ENCODE peak calls at places on chromosome X, in seven cellular contexts. Z, H, E, P, N, J and A are unnamed samples.
A peak's percentile ranks its signal among the peaks of the same experiment; 100 is the strongest.

GRCh38 chrX:31706456-31706855 is 634.6 kb upstream of the FTHL17 start:
- DNase-seq in Z (no peak), H (no peak), E (no peak), P (no peak), N (no peak), J (no peak), A (no peak)

GRCh38 chrX:47483310-47484268 is 567 bp upstream of the ZNF41 start:
- DNase-seq in Z (peak; percentile 16), H (no peak), E (peak; percentile 43), P (no peak), N (peak; percentile 22), J (no peak), A (no peak)

GRCh38 chrX:17278961-17279360 is 96.0 kb upstream of the NHS start:
- DNase-seq in Z (no peak), H (no peak), E (no peak), P (no peak), N (no peak), J (no peak), A (no peak)

GRCh38 chrX:71098302-71098701 is 2.7 kb downstream of the FOXO4 start:
- DNase-seq in Z (peak; percentile 72), H (no peak), E (peak; percentile 58), P (peak; percentile 61), N (peak; percentile 48), J (no peak), A (no peak)

GRCh38 chrX:20455001-20455400 is 188.3 kb upstream of the RPS6KA3 start:
- DNase-seq in Z (no peak), H (no peak), E (no peak), P (no peak), N (no peak), J (no peak), A (no peak)

GRCh38 chrX:24334473-24334872 is 20.6 kb upstream of the SUPT20HL2 start:
- DNase-seq in Z (no peak), H (no peak), E (no peak), P (no peak), N (no peak), J (no peak), A (no peak)

GRCh38 chrX:10085223-10085622 is 71.6 kb upstream of the CLCN4 start:
- DNase-seq in Z (no peak), H (no peak), E (no peak), P (no peak), N (no peak), J (peak; percentile 36), A (no peak)

GRCh38 chrX:74251006-74251930 is 52.7 kb upstream of the ZCCHC13 start:
- DNase-seq in Z (peak; percentile 15), H (no peak), E (no peak), P (peak; percentile 6), N (no peak), J (no peak), A (no peak)

GRCh38 chrX:14032383-14032782 is 2.7 kb upstream of the GEMIN8 start:
- DNase-seq in Z (peak; percentile 52), H (no peak), E (peak; percentile 64), P (peak; percentile 13), N (peak; percentile 53), J (no peak), A (no peak)

GRCh38 chrX:17432158-17432557 is 57.2 kb downstream of the NHS start:
- DNase-seq in Z (no peak), H (no peak), E (no peak), P (no peak), N (no peak), J (no peak), A (no peak)

GRCh38 chrX:78946178-78946896 is 1.1 kb downstream of the P2RY10 start:
- DNase-seq in Z (no peak), H (no peak), E (no peak), P (no peak), N (no peak), J (no peak), A (no peak)
- TF ChIP-seq POLR2A in Z (no peak), H (no peak), E (no peak), P (no peak), N (no peak), J (no peak), A (no peak)

DNA sequence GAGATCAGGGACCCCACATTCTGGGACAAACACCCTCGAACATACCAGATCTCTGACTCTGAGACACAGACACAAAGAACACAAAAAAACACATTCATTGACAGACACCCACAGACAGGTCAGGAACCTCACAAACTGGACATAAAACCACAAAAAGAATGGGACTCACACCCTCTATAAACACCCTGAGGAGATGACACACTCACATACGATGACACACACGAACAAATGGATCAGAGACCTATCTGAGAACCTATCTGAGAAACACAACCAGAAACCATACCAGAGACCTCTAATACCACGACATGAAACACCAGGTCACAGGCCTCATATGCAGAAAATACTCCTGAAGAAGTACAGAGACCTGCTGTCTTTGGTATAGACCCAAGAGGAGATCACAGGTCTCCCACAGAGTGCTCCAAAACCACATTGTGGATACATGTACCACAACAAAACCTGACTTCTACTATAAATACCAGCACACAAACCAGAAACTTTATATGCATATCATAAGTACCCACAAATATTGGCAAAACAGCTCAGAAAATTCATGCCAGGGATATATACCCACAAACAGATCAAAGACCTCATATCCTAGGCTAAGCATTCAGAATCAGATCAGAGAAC is 19.5 kb downstream of the SUV39H1 start:
- DNase-seq in Z (no peak), H (no peak), E (no peak), P (no peak), N (no peak), J (no peak), A (no peak)
- H3K27ac ChIP-seq in Z (no peak overlapping the region), H (no peak overlapping the region), E (no peak overlapping the region), P (no peak overlapping the region), N (no peak overlapping the region), J (no peak overlapping the region), A (no peak overlapping the region)

GRCh38 chrX:129843459-129844306 is at the start of gene ZDHHC9:
- DNase-seq in Z (peak; percentile 90), H (peak; percentile 80), E (peak; percentile 89), P (peak; percentile 93), N (peak; percentile 88), J (peak; percentile 63), A (peak; percentile 84)
- TF ChIP-seq POLR2A in Z (peak; percentile 47), H (no peak), E (peak; percentile 28), P (peak; percentile 70), N (peak; percentile 31), J (peak; percentile 68), A (peak; percentile 61)

GRCh38 chrX:115960440-115961084 is 210.0 kb upstream of the AGTR2 start:
- DNase-seq in Z (peak; percentile 76), H (no peak), E (no peak), P (no peak), N (no peak), J (no peak), A (no peak)
- H3K27ac ChIP-seq in Z (peak overlapping the region; percentile 57), H (no peak overlapping the region), E (no peak overlapping the region), P (no peak overlapping the region), N (no peak overlapping the region), J (no peak overlapping the region), A (no peak overlapping the region)

GRCh38 chrX:51802917-51803688 is 59.9 kb downstream of the GSPT2 start:
- DNase-seq in Z (peak; percentile 69), H (no peak), E (peak; percentile 40), P (peak; percentile 25), N (peak; percentile 30), J (peak; percentile 15), A (peak; percentile 1)
- TF ChIP-seq POLR2A in Z (peak; percentile 34), H (no peak), E (no peak), P (peak; percentile 59), N (no peak), J (peak; percentile 46), A (no peak)

DNA sequence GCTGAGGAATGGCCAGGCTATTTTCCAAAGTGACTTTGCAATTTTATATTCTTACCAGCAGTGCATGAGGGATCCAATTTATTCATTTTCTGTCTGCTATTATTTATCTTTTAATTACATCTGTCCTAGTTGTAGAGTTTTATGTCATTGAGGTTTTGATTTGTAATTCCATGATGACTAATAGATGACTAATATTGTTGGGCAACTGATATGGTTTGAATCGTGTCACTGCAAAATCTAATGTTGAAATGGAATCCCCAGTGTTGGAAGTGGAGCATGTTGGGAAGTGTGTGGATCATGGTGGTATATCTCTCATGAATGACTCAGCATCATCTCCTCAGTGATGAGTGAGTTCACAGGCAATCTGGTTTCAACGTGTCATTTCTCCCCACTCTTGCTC is 201.5 kb downstream of the TBX22 start:
- DNase-seq in Z (no peak), H (no peak), E (no peak), P (no peak), N (no peak), J (no peak), A (no peak)
- H3K27ac ChIP-seq in Z (no peak overlapping the region), H (no peak overlapping the region), E (no peak overlapping the region), P (no peak overlapping the region), N (no peak overlapping the region), J (no peak overlapping the region), A (no peak overlapping the region)

GRCh38 chrX:154397888-154398667 is at the start of gene RPL10:
- DNase-seq in Z (peak; percentile 94), H (peak; percentile 91), E (peak; percentile 94), P (peak; percentile 90), N (peak; percentile 95), J (peak; percentile 90), A (peak; percentile 96)
- TF ChIP-seq POLR2A in Z (peak; percentile 98), H (peak; percentile 93), E (peak; percentile 90), P (peak; percentile 100), N (peak; percentile 71), J (peak; percentile 99), A (peak; percentile 91)